ENCODE peak calls at places on chromosome 3, in seven cellular contexts. V, F, U, I, Q, R and W are unnamed samples.

GRCh38 chr3:54830658-54831057 is 97.2 kb downstream of the LRTM1 start:
- DNase-seq in Q (no peak), R (peak; percentile 8), U (peak; percentile 36), F (peak; percentile 75), I (no peak), V (no peak), W (peak; percentile 61)

GRCh38 chr3:116897382-116897781 is 187.8 kb downstream of the TUSC7 start:
- DNase-seq in F (no peak), V (no peak), U (peak; percentile 13), I (no peak), Q (no peak), R (no peak), W (no peak)

GRCh38 chr3:4994144-4994730 is 15.0 kb downstream of the BHLHE40 start:
- DNase-seq in I (no peak), V (no peak), Q (peak; percentile 70), R (peak; percentile 77), F (peak; percentile 67), U (peak; percentile 81), W (peak; percentile 82)

GRCh38 chr3:88180398-88180999 is 30.7 kb downstream of the C3orf38 start:
- DNase-seq in U (peak; percentile 58), V (peak; percentile 33), R (peak; percentile 40), F (peak; percentile 69), I (peak; percentile 10), Q (no peak), W (peak; percentile 48)

GRCh38 chr3:115937054-115937453 is 313.7 kb downstream of the GAP43 start:
- DNase-seq in F (peak; percentile 25), U (no peak), R (no peak), V (no peak), Q (no peak), I (no peak), W (no peak)

GRCh38 chr3:190912736-190913135 is 50.2 kb upstream of the GMNC start:
- DNase-seq in V (no peak), Q (no peak), I (no peak), F (peak; percentile 53), U (no peak), R (no peak), W (no peak)

GRCh38 chr3:4846529-4846928 is 132.7 kb upstream of the BHLHE40 start:
- DNase-seq in V (no peak), U (no peak), Q (no peak), I (no peak), R (no peak), F (no peak), W (no peak)

GRCh38 chr3:161274691-161275298 is 53.7 kb downstream of the NMD3 start:
- DNase-seq in Q (peak; percentile 29), V (peak; percentile 56), U (peak; percentile 63), R (peak; percentile 52), I (no peak), F (peak; percentile 85), W (peak; percentile 72)

GRCh38 chr3:188264231-188265213 is 110.6 kb downstream of the LPP start:
- DNase-seq in F (peak; percentile 65), I (no peak), Q (no peak), R (peak; percentile 64), V (no peak), U (peak; percentile 73), W (no peak)

GRCh38 chr3:152825566-152825965 is 9.4 kb upstream of the P2RY1 start:
- DNase-seq in I (no peak), F (no peak), U (no peak), R (no peak), V (no peak), Q (no peak), W (no peak)

GRCh38 chr3:52385157-52385556 is 59.7 kb downstream of the SEMA3G start:
- DNase-seq in U (peak; percentile 41), Q (no peak), I (no peak), R (peak; percentile 43), V (no peak), F (peak; percentile 63), W (peak; percentile 56)

GRCh38 chr3:119883461-119884160 is 101.7 kb downstream of the NR1I2 start:
- DNase-seq in V (no peak), U (no peak), F (no peak), R (no peak), Q (no peak), I (no peak), W (no peak)

GRCh38 chr3:111850481-111850880 is 8.6 kb upstream of the PHLDB2 start:
- DNase-seq in Q (no peak), I (peak; percentile 58), V (no peak), R (peak; percentile 48), U (peak; percentile 78), F (peak; percentile 94), W (peak; percentile 93)

GRCh38 chr3:123331006-123331405 is 117.9 kb downstream of the ADCY5 start:
- DNase-seq in U (no peak), V (no peak), F (no peak), I (no peak), Q (no peak), R (no peak), W (no peak)

GRCh38 chr3:123328851-123329635 is 119.8 kb downstream of the ADCY5 start:
- DNase-seq in U (peak; percentile 34), F (peak; percentile 86), V (no peak), Q (peak; percentile 74), R (peak; percentile 39), I (peak; percentile 12), W (peak; percentile 64)

GRCh38 chr3:123331651-123332050 is 117.2 kb downstream of the ADCY5 start:
- DNase-seq in F (no peak), Q (no peak), U (no peak), I (no peak), V (no peak), R (no peak), W (no peak)

GRCh38 chr3:123329636-123330340 is 119.1 kb downstream of the ADCY5 start:
- DNase-seq in Q (peak; percentile 25), V (no peak), F (no peak), R (no peak), I (no peak), U (no peak), W (no peak)

GRCh38 chr3:123330441-123330991 is 118.4 kb downstream of the ADCY5 start:
- DNase-seq in I (no peak), Q (peak; percentile 25), F (no peak), U (no peak), V (no peak), R (no peak), W (no peak)
- TF ChIP-seq CTCF in I (no peak), Q (no peak), F (no peak), U (no peak), V (no peak), R (no peak), W (no peak)

DNA sequence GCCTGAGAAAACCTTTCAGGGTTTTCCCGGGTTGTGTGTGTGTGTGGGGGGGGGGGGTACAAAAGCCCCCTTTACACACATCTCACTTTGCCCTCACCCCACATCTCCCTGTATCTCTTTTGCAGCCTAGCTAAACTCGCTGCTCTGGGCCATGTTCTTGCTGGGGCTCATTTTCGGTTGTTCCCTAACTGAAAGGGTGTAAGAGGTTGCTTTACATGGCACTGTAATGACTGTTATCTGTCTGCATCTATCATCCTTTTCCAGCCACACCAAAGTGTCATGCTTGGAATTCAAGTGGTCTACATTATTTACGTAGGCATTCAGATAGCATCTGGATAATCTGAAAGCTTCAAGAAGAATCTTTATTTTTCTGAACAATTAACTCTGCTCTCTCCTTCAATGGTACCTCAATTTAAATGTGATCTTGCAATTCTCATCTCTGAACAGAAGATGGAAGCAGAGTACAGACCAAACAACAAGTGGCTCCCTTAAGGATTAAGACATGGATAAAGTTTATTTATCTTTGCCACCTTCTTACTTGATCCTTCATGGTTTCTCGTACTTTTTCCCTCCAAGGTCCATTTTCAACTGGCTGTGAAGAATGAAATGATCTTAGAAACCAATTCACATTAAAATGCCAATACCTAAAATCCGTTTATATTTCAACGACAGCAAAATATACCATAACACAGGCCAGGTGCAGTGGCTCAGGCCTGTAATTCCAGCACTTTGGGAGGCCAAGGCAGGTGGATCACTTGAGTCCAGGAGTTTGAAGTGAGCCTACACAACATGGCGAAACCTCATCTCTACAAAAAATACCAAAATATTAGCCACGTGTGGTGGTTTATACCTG is 34.9 kb downstream of the DCLK3 start:
- DNase-seq in U (peak; percentile 69), V (peak; percentile 22), R (peak; percentile 62), I (peak; percentile 28), F (peak; percentile 73), Q (no peak), W (peak; percentile 64)
- TF ChIP-seq CTCF in U (peak; percentile 86), V (peak; percentile 46), R (peak; percentile 79), I (peak; percentile 67), F (peak; percentile 86), Q (peak; percentile 78), W (peak; percentile 72)

GRCh38 chr3:59317386-59317785 is 267.6 kb upstream of the CFAP20DC start:
- DNase-seq in Q (no peak), F (no peak), R (no peak), I (no peak), V (no peak), U (no peak), W (no peak)

GRCh38 chr3:59308001-59308400 is 258.2 kb upstream of the CFAP20DC start:
- DNase-seq in F (no peak), Q (no peak), I (no peak), V (no peak), U (no peak), R (no peak), W (no peak)

GRCh38 chr3:59310736-59311135 is 260.9 kb upstream of the CFAP20DC start:
- DNase-seq in V (no peak), I (no peak), U (no peak), Q (no peak), F (peak; percentile 6), R (no peak), W (no peak)

GRCh38 chr3:59308684-59309083 is 258.9 kb upstream of the CFAP20DC start:
- DNase-seq in I (no peak), V (no peak), U (no peak), F (no peak), Q (no peak), R (no peak), W (no peak)

DNA sequence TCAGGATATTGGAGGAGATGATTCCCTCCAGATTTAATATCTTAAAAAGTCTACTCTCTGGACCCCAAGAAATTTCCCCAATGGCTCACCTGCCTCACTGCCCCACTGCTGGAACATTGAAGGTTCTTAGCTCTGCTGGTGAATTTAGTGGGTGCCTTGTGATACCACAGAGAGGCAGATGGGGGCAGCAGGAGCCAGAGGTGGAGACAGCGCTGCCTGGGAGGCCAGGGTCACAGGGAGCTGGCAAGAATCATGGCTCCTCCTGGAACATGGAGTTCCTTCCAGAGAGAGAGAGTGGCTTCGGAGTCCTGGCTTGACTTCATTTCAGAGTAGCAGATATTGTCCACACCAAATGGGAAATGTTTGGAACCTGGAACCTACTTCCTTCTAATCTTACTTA is 263.5 kb upstream of the CFAP20DC start:
- DNase-seq in U (peak; percentile 13), Q (peak; percentile 51), R (no peak), V (no peak), F (peak; percentile 56), I (no peak), W (peak; percentile 70)
- TF ChIP-seq CTCF in U (peak; percentile 61), Q (peak; percentile 43), R (peak; percentile 34), V (peak; percentile 51), F (peak; percentile 73), I (peak; percentile 30), W (peak; percentile 86)

GRCh38 chr3:129040039-129040336 is 20.6 kb upstream of the GP9 start:
- DNase-seq in V (no peak), R (no peak), I (no peak), F (no peak), U (no peak), Q (no peak), W (no peak)
- TF ChIP-seq CTCF in V (no peak), R (peak; percentile 9), I (no peak), F (no peak), U (no peak), Q (no peak), W (no peak)